ENCODE peak calls at places on chromosomes 2 and 18, in five cellular contexts. One of them, this sample, is unnamed.
A peak's percentile ranks its signal among the peaks of the same experiment; 100 is the strongest.

GRCh38 chr18:12060182-12060870 is 33.3 kb upstream of the ANKRD62 start:
- DNase-seq in mesenchymal stem cell: no peak
- DNase-seq in H9: no peak
- DNase-seq in neuronal stem cell: no peak
- DNase-seq in H1: no peak
- DNase-seq in this sample: peak; percentile 67

GRCh38 chr18:49026501-49027378 is 76.0 kb upstream of the SMAD7 start:
- DNase-seq in H1: no peak
- DNase-seq in neuronal stem cell: no peak
- DNase-seq in H9: no peak
- DNase-seq in mesenchymal stem cell: no peak
- DNase-seq in this sample: no peak

GRCh38 chr2:54336136-54336976 is 80.3 kb upstream of the TSPYL6 start:
- DNase-seq in mesenchymal stem cell: peak; percentile 94
- DNase-seq in neuronal stem cell: no peak
- DNase-seq in H1: no peak
- DNase-seq in H9: no peak
- DNase-seq in this sample: peak; percentile 63

GRCh38 chr2:121018136-121019057 is 266.6 kb downstream of the TFCP2L1 start:
- DNase-seq in mesenchymal stem cell: no peak
- DNase-seq in H1: peak; percentile 53
- DNase-seq in H9: peak; percentile 93
- DNase-seq in neuronal stem cell: peak; percentile 45
- DNase-seq in this sample: peak; percentile 60

GRCh38 chr18:50172367-50172766 is 22.6 kb downstream of the MYO5B start:
- DNase-seq in H9: no peak
- DNase-seq in mesenchymal stem cell: no peak
- DNase-seq in H1: no peak
- DNase-seq in neuronal stem cell: no peak
- DNase-seq in this sample: no peak

GRCh38 chr2:168254158-168254935 is 7.0 kb upstream of the STK39 start:
- DNase-seq in mesenchymal stem cell: peak; percentile 20
- DNase-seq in neuronal stem cell: no peak
- DNase-seq in H9: no peak
- DNase-seq in H1: no peak
- DNase-seq in this sample: peak; percentile 78

GRCh38 chr18:48997681-48997984 is 46.9 kb upstream of the SMAD7 start:
- DNase-seq in neuronal stem cell: no peak
- DNase-seq in H9: no peak
- DNase-seq in H1: no peak
- DNase-seq in mesenchymal stem cell: no peak
- DNase-seq in this sample: no peak

GRCh38 chr2:188984126-188984525 is 10.0 kb downstream of the COL3A1 start:
- DNase-seq in mesenchymal stem cell: peak; percentile 55
- DNase-seq in H9: no peak
- DNase-seq in H1: no peak
- DNase-seq in neuronal stem cell: no peak
- DNase-seq in this sample: no peak

GRCh38 chr18:77133920-77134496 is 1.4 kb upstream of the MBP start:
- DNase-seq in neuronal stem cell: no peak
- DNase-seq in H9: no peak
- DNase-seq in H1: no peak
- DNase-seq in mesenchymal stem cell: no peak
- DNase-seq in this sample: no peak

GRCh38 chr2:233463586-233463985 is 103.0 kb downstream of the USP40 start:
- DNase-seq in H9: no peak
- DNase-seq in mesenchymal stem cell: no peak
- DNase-seq in neuronal stem cell: no peak
- DNase-seq in H1: no peak
- DNase-seq in this sample: no peak
- H2BK12ac ChIP-seq in H9: no peak overlapping the region
- H2BK12ac ChIP-seq in mesenchymal stem cell: no peak overlapping the region
- H2BK12ac ChIP-seq in neuronal stem cell: no peak overlapping the region
- H2BK12ac ChIP-seq in H1: no peak overlapping the region
- H2BK12ac ChIP-seq in this sample: no peak overlapping the region

GRCh38 chr2:70767699-70768584 is at the start of gene ADD2:
- DNase-seq in neuronal stem cell: peak; percentile 70
- DNase-seq in mesenchymal stem cell: peak; percentile 10
- DNase-seq in H9: peak; percentile 73
- DNase-seq in H1: no peak
- DNase-seq in this sample: peak; percentile 36
- H3K4ac ChIP-seq in neuronal stem cell: peak within 1 kb of the TSS; percentile 43
- H3K4ac ChIP-seq in mesenchymal stem cell: no peak within 1 kb of the TSS
- H3K4ac ChIP-seq in H9: no peak within 1 kb of the TSS
- H3K4ac ChIP-seq in H1: peak within 1 kb of the TSS; percentile 87
- H3K4ac ChIP-seq in this sample: no peak within 1 kb of the TSS

GRCh38 chr18:47513036-47513435 is 261.6 kb upstream of the SKOR2 start:
- DNase-seq in H1: no peak
- DNase-seq in mesenchymal stem cell: no peak
- DNase-seq in H9: no peak
- DNase-seq in neuronal stem cell: no peak
- DNase-seq in this sample: no peak
- H2BK12ac ChIP-seq in H1: no peak overlapping the region
- H2BK12ac ChIP-seq in mesenchymal stem cell: no peak overlapping the region
- H2BK12ac ChIP-seq in H9: no peak overlapping the region
- H2BK12ac ChIP-seq in neuronal stem cell: no peak overlapping the region
- H2BK12ac ChIP-seq in this sample: no peak overlapping the region

GRCh38 chr2:199431748-199432213 is 26.0 kb downstream of the SATB2 start:
- DNase-seq in mesenchymal stem cell: peak; percentile 56
- DNase-seq in neuronal stem cell: no peak
- DNase-seq in H9: peak; percentile 61
- DNase-seq in H1: no peak
- DNase-seq in this sample: no peak
- H3K4ac ChIP-seq in mesenchymal stem cell: no peak overlapping the region
- H3K4ac ChIP-seq in neuronal stem cell: no peak overlapping the region
- H3K4ac ChIP-seq in H9: no peak overlapping the region
- H3K4ac ChIP-seq in H1: no peak overlapping the region
- H3K4ac ChIP-seq in this sample: no peak overlapping the region

This sample was measured in trophoblast cell.